ENCODE peak calls at places on chromosomes 2 and 18, in nine cellular contexts. O is K562; I is ELF-1; K is activated effector memory CD4-positive, alpha-beta T cell treated with Interleukin-2 at 50 U/mL for 16 hours; H is KG1; R is NCI-H2029; Q is cerebellar cortex; W is caudate nucleus; J is NCI-H1417 treated with DMSO at 0.1 percent for 48 hours. Y is an unnamed sample.
A peak's percentile ranks its signal among the peaks of the same experiment; 100 is the strongest.

GRCh38 chr2:36235877-36236276 is 119.7 kb upstream of the CRIM1 start:
- DNase-seq in W (no peak), R (no peak), Q (no peak), K (no peak), J (no peak), O (no peak), H (no peak), I (no peak), Y (no peak)

GRCh38 chr2:72010647-72011355 is 136.9 kb downstream of the CYP26B1 start:
- DNase-seq in I (peak; percentile 1), O (no peak), R (no peak), Q (no peak), W (no peak), J (no peak), K (no peak), H (no peak), Y (no peak)

GRCh38 chr18:32919799-32920198 is 147.0 kb upstream of the KLHL14 start:
- DNase-seq in I (peak; percentile 73), J (peak; percentile 40), H (no peak), K (no peak), Q (peak; percentile 37), O (no peak), R (peak; percentile 3), W (no peak), Y (no peak)

GRCh38 chr18:8705280-8705940 is at the start of gene MTCL1:
- DNase-seq in Q (peak; percentile 47), W (no peak), H (no peak), O (peak; percentile 57), R (no peak), K (peak; percentile 15), J (no peak), I (no peak), Y (peak; percentile 55)

GRCh38 chr2:19746611-19747309 is 155.0 kb downstream of the TTC32 start:
- DNase-seq in J (no peak), K (no peak), H (no peak), I (peak; percentile 83), R (no peak), O (peak; percentile 29), Q (no peak), W (no peak), Y (no peak)

GRCh38 chr2:173869244-173869643 is 95.9 kb downstream of the SP3 start:
- DNase-seq in I (no peak), R (no peak), Q (no peak), K (no peak), J (no peak), W (no peak), H (no peak), O (no peak), Y (no peak)

GRCh38 chr18:63079114-63079513 is 240.5 kb downstream of the BCL2 start:
- DNase-seq in Q (no peak), H (no peak), R (no peak), K (no peak), W (no peak), J (no peak), I (no peak), O (no peak), Y (no peak)

GRCh38 chr2:151780938-151781337 is 46.7 kb upstream of the NEB start:
- DNase-seq in K (no peak), I (no peak), Q (no peak), J (no peak), H (no peak), R (no peak), W (no peak), O (no peak), Y (no peak)

GRCh38 chr2:74385396-74385795 is 5.3 kb upstream of the DCTN1 start:
- DNase-seq in J (no peak), R (no peak), W (peak; percentile 64), H (no peak), O (no peak), Q (peak; percentile 75), K (no peak), I (no peak), Y (peak; percentile 70)

GRCh38 chr2:108591163-108591562 is 56.9 kb downstream of the LIMS1 start:
- DNase-seq in K (no peak), H (no peak), J (no peak), R (no peak), Q (no peak), O (no peak), W (no peak), I (no peak), Y (no peak)

GRCh38 chr2:133581027-133581760 is 12.9 kb upstream of the NCKAP5 start:
- DNase-seq in J (no peak), H (no peak), O (no peak), Q (no peak), K (no peak), R (no peak), W (no peak), I (no peak), Y (no peak)

GRCh38 chr18:63205791-63206252 is 113.7 kb downstream of the BCL2 start:
- DNase-seq in Q (no peak), H (no peak), K (no peak), I (no peak), O (no peak), R (no peak), W (no peak), J (no peak), Y (no peak)

GRCh38 chr2:172642301-172643020 is 86.6 kb downstream of the PDK1 start:
- DNase-seq in O (no peak), I (peak; percentile 42), K (no peak), H (no peak), R (no peak), J (no peak), Q (no peak), W (no peak), Y (no peak)

GRCh38 chr2:149622343-149622742 is 34.8 kb upstream of the MMADHC start:
- DNase-seq in K (no peak), J (no peak), W (no peak), R (no peak), I (no peak), H (no peak), O (no peak), Q (no peak), Y (no peak)

GRCh38 chr2:110718990-110719389 is 13.4 kb upstream of the ACOXL start:
- DNase-seq in I (no peak), K (no peak), W (no peak), R (no peak), J (no peak), Q (no peak), H (no peak), O (no peak), Y (no peak)

GRCh38 chr2:71064754-71065621 is 3.5 kb upstream of the NAGK start:
- DNase-seq in J (no peak), O (no peak), R (no peak), K (no peak), H (peak; percentile 45), W (no peak), I (no peak), Q (no peak), Y (no peak)

GRCh38 chr2:148523315-148523714 is 121.2 kb upstream of the EPC2 start:
- DNase-seq in I (no peak), Q (no peak), O (no peak), R (no peak), K (no peak), H (no peak), J (no peak), W (no peak), Y (no peak)

GRCh38 chr2:96484096-96484495 is 21.1 kb downstream of the NEURL3 start:
- DNase-seq in R (no peak), O (no peak), Q (no peak), W (no peak), H (no peak), I (no peak), J (no peak), K (no peak), Y (no peak)

GRCh38 chr18:32349728-32350395 is 120.8 kb downstream of the GAREM1 start:
- DNase-seq in O (no peak), W (no peak), K (no peak), H (no peak), R (no peak), J (no peak), Q (peak; percentile 76), I (peak; percentile 18), Y (peak; percentile 37)

GRCh38 chr2:178391701-178392100 is 59.3 kb downstream of the PRKRA start:
- DNase-seq in K (no peak), I (no peak), J (no peak), Q (no peak), R (no peak), O (no peak), H (no peak), W (no peak), Y (no peak)

GRCh38 chr2:199968126-199968525 is 12.7 kb downstream of the MAIP1 start:
- DNase-seq in Q (no peak), H (no peak), R (no peak), W (no peak), K (no peak), O (no peak), J (no peak), I (no peak), Y (no peak)

GRCh38 chr18:60965856-60966255 is 367.4 kb upstream of the CDH20 start:
- DNase-seq in K (no peak), O (no peak), R (no peak), W (no peak), Q (no peak), J (no peak), I (no peak), H (no peak), Y (no peak)

GRCh38 chr2:118668431-118669424 is 178.7 kb downstream of the EN1 start:
- DNase-seq in Q (no peak), J (no peak), I (peak; percentile 13), K (no peak), W (no peak), O (no peak), H (no peak), R (no peak), Y (no peak)

GRCh38 chr18:63178526-63178880 is 141.1 kb downstream of the BCL2 start:
- DNase-seq in O (no peak), J (no peak), W (no peak), H (no peak), Q (no peak), R (no peak), K (no peak), I (peak; percentile 44), Y (peak; percentile 73)